ENCODE peak calls at places on chromosomes 13 and 19, in five cellular contexts. P, E, Z, L and A are unnamed samples.

GRCh38 chr13:50744261-50744660 is 99.2 kb downstream of the DLEU7 start:
- DNase-seq in P (no peak), E (no peak), Z (no peak), L (no peak), A (no peak)

GRCh38 chr13:20363604-20364003 is 131.5 kb upstream of the GJB6 start:
- DNase-seq in P (no peak), E (no peak), Z (peak; percentile 41), L (no peak), A (no peak)

GRCh38 chr19:35006342-35006998 is 6.3 kb downstream of the GRAMD1A start:
- DNase-seq in P (no peak), E (peak; percentile 76), Z (peak; percentile 59), L (no peak), A (no peak)

GRCh38 chr19:35715981-35716734 is 1.6 kb upstream of the KMT2B start:
- DNase-seq in P (peak; percentile 25), E (peak; percentile 59), Z (no peak), L (no peak), A (no peak)

GRCh38 chr13:94196426-94196825 is 283.1 kb downstream of the DCT start:
- DNase-seq in P (no peak), E (no peak), Z (peak; percentile 9), L (no peak), A (no peak)

GRCh38 chr13:73741111-73741510 is 393.1 kb downstream of the KLF12 start:
- DNase-seq in P (no peak), E (no peak), Z (no peak), L (no peak), A (no peak)

GRCh38 chr19:58196911-58197616 is 14.2 kb downstream of the ZNF274 start:
- DNase-seq in P (no peak), E (no peak), Z (peak; percentile 58), L (peak; percentile 44), A (no peak)

GRCh38 chr19:32580353-32580900 is 563 bp upstream of the PDCD5 start:
- DNase-seq in P (no peak), E (no peak), Z (no peak), L (no peak), A (no peak)

GRCh38 chr13:90511903-90512302 is 835.6 kb upstream of the MIR17HG start:
- DNase-seq in P (no peak), E (no peak), Z (no peak), L (no peak), A (no peak)

GRCh38 chr19:36106991-36107390 is 4.0 kb upstream of the OVOL3 start:
- DNase-seq in P (no peak), E (no peak), Z (no peak), L (no peak), A (no peak)

GRCh38 chr19:46180701-46181385 is 32.8 kb downstream of the IGFL2 start:
- DNase-seq in P (no peak), E (no peak), Z (peak; percentile 72), L (no peak), A (no peak)

GRCh38 chr13:75806101-75806500 is 170.0 kb downstream of the LMO7 start:
- DNase-seq in P (no peak), E (no peak), Z (no peak), L (no peak), A (no peak)

GRCh38 chr19:33408538-33408937 is 35.0 kb downstream of the CEBPG start:
- DNase-seq in P (no peak), E (no peak), Z (no peak), L (no peak), A (no peak)

GRCh38 chr13:67574320-67575233 is 344.4 kb upstream of the PCDH9 start:
- DNase-seq in P (no peak), E (no peak), Z (peak; percentile 93), L (no peak), A (no peak)

GRCh38 chr19:41000310-41000737 is 9.2 kb downstream of the CYP2B6 start:
- DNase-seq in P (no peak), E (peak; percentile 31), Z (no peak), L (no peak), A (no peak)

GRCh38 chr19:5738423-5738822 is 18.0 kb downstream of the CATSPERD start:
- DNase-seq in P (no peak), E (no peak), Z (no peak), L (no peak), A (no peak)

GRCh38 chr13:106241974-106242373 is 293.5 kb downstream of the EFNB2 start:
- DNase-seq in P (no peak), E (no peak), Z (no peak), L (no peak), A (no peak)

GRCh38 chr13:23921451-23921888 is 24.2 kb upstream of the C1QTNF9B start:
- DNase-seq in P (no peak), E (no peak), Z (peak; percentile 53), L (peak; percentile 50), A (no peak)

GRCh38 chr13:33286143-33286542 is 588 bp upstream of the STARD13 start:
- DNase-seq in P (no peak), E (peak; percentile 45), Z (no peak), L (no peak), A (no peak)
- H3K4me3 ChIP-seq in P (no peak overlapping the region), E (no peak overlapping the region), Z (peak overlapping the region; percentile 77), L (peak overlapping the region; percentile 61), A (peak overlapping the region; percentile 72)

GRCh38 chr13:43876366-43876765 is 3.2 kb downstream of the CCDC122 start:
- DNase-seq in P (no peak), E (no peak), Z (no peak), L (no peak), A (no peak)

GRCh38 chr13:43872181-43872580 is 7.4 kb downstream of the CCDC122 start:
- DNase-seq in P (no peak), E (no peak), Z (no peak), L (no peak), A (no peak)

GRCh38 chr13:43877788-43878187 is 1.8 kb downstream of the CCDC122 start:
- DNase-seq in P (no peak), E (no peak), Z (no peak), L (no peak), A (no peak)

GRCh38 chr13:43878897-43879322 is 630 bp downstream of the CCDC122 start:
- DNase-seq in P (peak; percentile 34), E (peak; percentile 78), Z (peak; percentile 67), L (peak; percentile 77), A (no peak)

DNA sequence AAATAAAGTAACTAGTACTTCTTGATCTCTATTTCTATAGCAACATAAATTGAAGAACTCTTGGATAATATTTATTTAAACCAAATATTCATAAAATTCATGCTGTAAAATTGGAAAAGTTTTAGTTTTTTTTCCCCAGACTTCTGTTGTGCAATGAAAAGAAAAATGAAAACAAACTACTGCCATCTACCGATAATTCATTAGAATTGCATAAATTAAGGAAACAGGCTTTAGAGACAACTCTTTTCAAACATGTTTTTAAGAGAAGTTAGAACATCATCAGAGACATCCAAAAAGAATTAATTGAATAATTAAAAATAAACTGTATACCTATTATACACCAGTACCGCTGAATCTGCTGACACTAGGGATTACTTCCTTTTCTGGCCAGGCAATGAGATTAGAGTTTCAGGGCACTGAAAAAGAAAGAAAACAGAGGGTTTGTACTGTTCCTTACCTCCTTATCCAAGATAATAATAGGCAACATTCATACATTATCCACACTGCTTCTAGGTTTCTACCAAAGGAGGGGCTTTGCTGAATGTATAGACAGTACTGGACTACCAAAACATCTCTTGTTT is 4.9 kb downstream of the CCDC122 start:
- DNase-seq in P (no peak), E (no peak), Z (peak; percentile 39), L (peak; percentile 12), A (no peak)
- TF ChIP-seq CTCF in P (peak; percentile 89), E (peak; percentile 25), Z (peak; percentile 33), L (peak; percentile 23), A (peak; percentile 23)

DNA sequence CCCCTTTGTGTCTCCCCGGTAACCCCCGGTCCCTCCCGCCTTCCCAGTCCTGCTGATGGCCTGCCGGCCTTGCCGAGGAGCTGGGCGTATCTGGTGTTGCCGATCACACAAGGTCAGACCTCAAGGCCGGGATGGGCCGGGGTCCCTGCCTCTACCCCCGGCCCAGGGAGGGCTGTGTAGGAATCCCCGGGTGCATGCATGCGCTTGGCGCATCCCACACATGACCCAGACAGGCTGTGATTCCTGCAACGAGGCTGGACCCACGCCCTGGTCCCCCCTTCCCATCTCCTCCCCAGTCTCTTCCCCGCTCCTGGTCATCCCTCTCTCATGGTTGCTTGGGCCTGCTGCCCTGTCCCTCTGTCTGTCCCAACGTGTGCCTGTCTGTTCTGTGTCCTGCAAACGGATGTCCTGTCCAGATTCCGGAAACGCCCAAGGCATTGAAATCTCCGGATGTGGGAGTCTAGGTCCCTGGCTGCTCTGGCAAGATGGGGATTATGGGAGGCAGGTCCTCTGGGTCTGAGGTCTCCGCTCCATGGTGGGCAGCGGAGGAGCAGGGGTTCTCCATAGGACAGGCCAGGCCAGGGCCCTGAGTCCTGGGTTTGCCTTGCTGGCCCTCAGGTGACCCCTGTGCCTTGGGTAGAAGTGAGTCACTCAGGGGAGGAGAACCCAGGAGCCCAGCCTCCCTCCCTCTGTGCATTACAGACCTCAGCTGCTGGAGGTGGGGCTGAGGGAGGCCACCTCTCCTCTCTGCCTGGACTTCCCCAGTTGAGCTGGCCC is 1.6 kb downstream of the PKN1 start:
- DNase-seq in P (peak; percentile 52), E (peak; percentile 66), Z (peak; percentile 69), L (no peak), A (no peak)
- H3K4me3 ChIP-seq in P (peak overlapping the region; percentile 83), E (peak overlapping the region; percentile 82), Z (peak overlapping the region; percentile 71), L (no peak overlapping the region), A (no peak overlapping the region)

GRCh38 chr19:6861683-6862286 is 25.6 kb upstream of the ADGRE1 start:
- DNase-seq in P (no peak), E (no peak), Z (no peak), L (peak; percentile 18), A (no peak)

GRCh38 chr19:6865849-6866248 is 21.5 kb upstream of the ADGRE1 start:
- DNase-seq in P (no peak), E (no peak), Z (no peak), L (peak; percentile 73), A (peak; percentile 25)

GRCh38 chr19:6866646-6867255 is 20.6 kb upstream of the ADGRE1 start:
- DNase-seq in P (no peak), E (no peak), Z (no peak), L (peak; percentile 51), A (no peak)

GRCh38 chr19:6868341-6868740 is 19.0 kb upstream of the ADGRE1 start:
- DNase-seq in P (no peak), E (no peak), Z (no peak), L (no peak), A (no peak)

DNA sequence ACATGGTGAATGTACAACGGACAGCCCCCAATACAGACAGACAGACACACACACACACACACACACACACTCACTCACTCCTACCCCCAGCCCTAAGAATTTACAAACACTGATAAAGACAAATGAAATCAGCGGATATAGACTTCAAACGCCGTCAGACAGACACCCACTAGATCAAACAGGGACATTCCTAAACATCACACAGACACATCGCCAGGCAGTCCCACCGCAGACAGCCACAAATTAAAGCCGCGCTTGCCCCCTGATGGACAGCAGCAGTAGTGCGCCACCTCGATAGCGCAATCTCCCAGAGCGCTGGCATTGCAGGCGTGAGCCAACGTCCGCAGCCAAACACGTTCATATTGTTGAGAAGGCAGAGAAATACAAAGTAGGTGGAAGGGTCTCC is 24.7 kb upstream of the ADGRE1 start:
- DNase-seq in P (peak; percentile 89), E (peak; percentile 85), Z (peak; percentile 73), L (peak; percentile 94), A (peak; percentile 66)
- TF ChIP-seq CTCF in P (peak; percentile 61), E (peak; percentile 95), Z (peak; percentile 92), L (peak; percentile 89), A (peak; percentile 96)

GRCh38 chr13:72195044-72195704 is 328.2 kb upstream of the DACH1 start:
- DNase-seq in P (no peak), E (no peak), Z (no peak), L (no peak), A (no peak)
- H3K4me3 ChIP-seq in P (no peak overlapping the region), E (no peak overlapping the region), Z (no peak overlapping the region), L (no peak overlapping the region), A (no peak overlapping the region)

GRCh38 chr13:76886292-76887061 is at the start of gene KCTD12:
- DNase-seq in P (peak; percentile 71), E (peak; percentile 87), Z (peak; percentile 86), L (peak; percentile 92), A (peak; percentile 70)
- TF ChIP-seq CTCF in P (no peak), E (peak; percentile 2), Z (peak; percentile 24), L (peak; percentile 37), A (no peak)